ENCODE peak calls at places on chromosomes 1 and 21, in ten cellular contexts. F is fibroblast of villous mesenchyme; T is RPMI8226; D is CD4-positive, alpha-beta T cell; K is AG08396; E is adipocyte; W is activated T-helper 1 cell treated with Interleukin-2 at 50 U/mL for 16 hours; M is stimulated activated CD8-positive, alpha-beta memory T cell treated with anti-CD3 and anti-CD28 coated beads, Interleukin-15, amount 100 ng/mL, for 24 hours; R is amniotic epithelial cell; G is NB4. J is an unnamed sample.

GRCh38 chr1:84402501-84402900 is 4.2 kb downstream of the DNASE2B start:
- DNase-seq in K (no peak), F (no peak), D (no peak), E (no peak), G (no peak), W (no peak), R (no peak), T (no peak), M (no peak), J (no peak)

GRCh38 chr1:192979542-192979941 is 79.6 kb downstream of the UCHL5 start:
- DNase-seq in W (no peak), M (no peak), D (no peak), T (no peak), R (no peak), G (no peak), K (no peak), E (no peak), F (no peak), J (no peak)

GRCh38 chr1:176575991-176576390 is 113.0 kb downstream of the PAPPA2 start:
- DNase-seq in K (no peak), T (no peak), F (no peak), M (no peak), D (no peak), W (no peak), G (no peak), E (no peak), R (no peak), J (no peak)

GRCh38 chr1:49163041-49163440 is 386.4 kb upstream of the BEND5 start:
- DNase-seq in M (no peak), K (no peak), R (no peak), T (no peak), W (no peak), D (no peak), G (no peak), F (no peak), E (no peak), J (no peak)

GRCh38 chr1:234495231-234495990 is 16.4 kb upstream of the TARBP1 start:
- DNase-seq in F (peak), K (peak), T (no peak), W (no peak), D (no peak), E (peak), M (no peak), R (peak), G (peak), J (no peak)

GRCh38 chr1:159889202-159889601 is 10.8 kb downstream of the CFAP45 start:
- DNase-seq in E (no peak), R (no peak), W (no peak), T (peak), F (no peak), D (no peak), M (no peak), G (peak), K (no peak), J (no peak)

GRCh38 chr1:29974345-29974744 is 738.0 kb downstream of the PTPRU start:
- DNase-seq in K (peak), T (no peak), D (no peak), W (no peak), G (no peak), R (peak), F (peak), M (no peak), E (peak), J (no peak)

GRCh38 chr21:38766987-38767722 is 38.6 kb upstream of the ETS2 start:
- DNase-seq in T (peak), F (no peak), K (no peak), G (no peak), E (no peak), M (peak), D (peak), W (peak), R (no peak), J (no peak)

GRCh38 chr1:58763214-58763613 is 20.6 kb downstream of the JUN start:
- DNase-seq in K (no peak), G (no peak), T (no peak), D (no peak), W (no peak), M (no peak), R (peak), E (peak), F (peak), J (no peak)

GRCh38 chr1:208254376-208254775 is 10.2 kb upstream of the PLXNA2 start:
- DNase-seq in D (no peak), M (no peak), F (no peak), K (no peak), G (no peak), R (peak), T (no peak), W (no peak), E (peak), J (no peak)

GRCh38 chr21:44401386-44402160 is 48.2 kb downstream of the TRPM2 start:
- DNase-seq in G (no peak), W (no peak), M (no peak), D (no peak), T (no peak), E (no peak), F (no peak), K (no peak), R (no peak), J (no peak)

GRCh38 chr1:52037402-52037814 is 3.8 kb upstream of the KTI12 start:
- DNase-seq in D (no peak), W (no peak), G (peak), M (no peak), R (peak), F (peak), K (peak), T (no peak), E (peak), J (no peak)

GRCh38 chr21:38768385-38769071 is 37.2 kb upstream of the ETS2 start:
- DNase-seq in W (no peak), R (peak), T (no peak), F (peak), K (peak), D (no peak), E (peak), M (no peak), G (no peak), J (no peak)

GRCh38 chr1:185969524-185969991 is 235.4 kb downstream of the HMCN1 start:
- DNase-seq in D (no peak), M (no peak), R (peak), T (no peak), F (no peak), W (no peak), K (no peak), G (no peak), E (peak), J (no peak)

GRCh38 chr21:15383588-15383987 is 318.8 kb upstream of the NRIP1 start:
- DNase-seq in W (no peak), G (no peak), M (no peak), E (no peak), D (no peak), R (no peak), F (no peak), T (no peak), K (no peak), J (no peak)

J was measured in frontal cortex.